ENCODE peak calls at places on chromosomes 2 and 18, in seven cellular contexts. L, X, J, M, D, R and G are unnamed samples.

GRCh38 chr18:58881469-58881868 is 16.8 kb downstream of the ZNF532 start:
- DNase-seq in L (no peak), X (no peak), J (no peak), M (no peak), D (no peak), R (no peak), G (no peak)

GRCh38 chr2:24456610-24457556 is 34.2 kb upstream of the NCOA1 start:
- DNase-seq in L (peak), X (no peak), J (peak), M (no peak), D (no peak), R (peak), G (no peak)

GRCh38 chr2:3101016-3101703 is 276.5 kb downstream of the EIPR1 start:
- DNase-seq in L (no peak), X (peak), J (no peak), M (no peak), D (no peak), R (no peak), G (no peak)

GRCh38 chr2:219418155-219418569 is at the start of gene DES:
- DNase-seq in L (peak), X (no peak), J (no peak), M (no peak), D (no peak), R (no peak), G (no peak)

GRCh38 chr2:6053711-6054393 is 361.7 kb downstream of the SOX11 start:
- DNase-seq in L (no peak), X (no peak), J (no peak), M (no peak), D (no peak), R (no peak), G (no peak)

GRCh38 chr2:240965296-240965904 is 33.0 kb upstream of the SNED1 start:
- DNase-seq in L (no peak), X (peak), J (no peak), M (no peak), D (no peak), R (no peak), G (no peak)

GRCh38 chr2:71759056-71759455 is 305.7 kb downstream of the DYSF start:
- DNase-seq in L (peak), X (no peak), J (no peak), M (no peak), D (no peak), R (no peak), G (no peak)

GRCh38 chr18:44733069-44733753 is 52.5 kb downstream of the SETBP1 start:
- DNase-seq in L (peak), X (no peak), J (peak), M (no peak), D (no peak), R (peak), G (no peak)

GRCh38 chr18:1361931-1362330 is 457.3 kb downstream of the ADCYAP1 start:
- DNase-seq in L (no peak), X (no peak), J (no peak), M (no peak), D (no peak), R (no peak), G (no peak)

GRCh38 chr2:130759906-130760753 is 4.8 kb downstream of the AMER3 start:
- DNase-seq in L (peak), X (no peak), J (peak), M (no peak), D (no peak), R (peak), G (no peak)

GRCh38 chr2:129402076-129402475 is 577.4 kb upstream of the RAB6C start:
- DNase-seq in L (no peak), X (no peak), J (no peak), M (no peak), D (no peak), R (no peak), G (no peak)

GRCh38 chr2:45741451-45741850 is 90.0 kb downstream of the PRKCE start:
- DNase-seq in L (no peak), X (no peak), J (no peak), M (no peak), D (no peak), R (peak), G (no peak)

GRCh38 chr2:235675678-235676535 is 182.1 kb downstream of the AGAP1 start:
- DNase-seq in L (peak), X (no peak), J (peak), M (no peak), D (no peak), R (peak), G (no peak)

GRCh38 chr2:156339110-156339847 is 6.8 kb upstream of the NR4A2 start:
- DNase-seq in L (no peak), X (no peak), J (no peak), M (no peak), D (no peak), R (no peak), G (no peak)

GRCh38 chr18:2979871-2980606 is 32.9 kb downstream of the LPIN2 start:
- DNase-seq in L (no peak), X (no peak), J (no peak), M (no peak), D (no peak), R (peak), G (no peak)

GRCh38 chr2:162221064-162221463 is 22.2 kb downstream of the FAP start:
- DNase-seq in L (peak), X (peak), J (peak), M (peak), D (peak), R (peak), G (peak)

GRCh38 chr2:26088038-26088643 is 54.3 kb downstream of the RAB10 start:
- DNase-seq in L (no peak), X (no peak), J (no peak), M (no peak), D (no peak), R (peak), G (peak)

GRCh38 chr2:189348369-189348768 is 92.9 kb upstream of the WDR75 start:
- DNase-seq in L (no peak), X (no peak), J (peak), M (no peak), D (no peak), R (peak), G (no peak)

GRCh38 chr18:47724186-47724975 is 206.1 kb downstream of the SMAD2 start:
- DNase-seq in L (no peak), X (no peak), J (no peak), M (no peak), D (no peak), R (no peak), G (no peak)

GRCh38 chr18:77061946-77062517 is 70.6 kb downstream of the MBP start:
- DNase-seq in L (no peak), X (peak), J (no peak), M (no peak), D (no peak), R (no peak), G (no peak)

GRCh38 chr18:13366131-13366530 is 147.6 kb downstream of the LDLRAD4 start:
- DNase-seq in L (no peak), X (no peak), J (no peak), M (no peak), D (no peak), R (no peak), G (no peak)

GRCh38 chr2:83112863-83113262 is 1346.2 kb downstream of the SUCLG1 start:
- DNase-seq in L (peak), X (no peak), J (no peak), M (no peak), D (no peak), R (no peak), G (no peak)

GRCh38 chr18:62458346-62458745 is 64.5 kb upstream of the ZCCHC2 start:
- DNase-seq in L (no peak), X (no peak), J (peak), M (no peak), D (no peak), R (no peak), G (no peak)
- TF ChIP-seq CTCF in L (no peak), X (no peak), J (no peak), M (no peak), D (peak), R (no peak), G (no peak)

DNA sequence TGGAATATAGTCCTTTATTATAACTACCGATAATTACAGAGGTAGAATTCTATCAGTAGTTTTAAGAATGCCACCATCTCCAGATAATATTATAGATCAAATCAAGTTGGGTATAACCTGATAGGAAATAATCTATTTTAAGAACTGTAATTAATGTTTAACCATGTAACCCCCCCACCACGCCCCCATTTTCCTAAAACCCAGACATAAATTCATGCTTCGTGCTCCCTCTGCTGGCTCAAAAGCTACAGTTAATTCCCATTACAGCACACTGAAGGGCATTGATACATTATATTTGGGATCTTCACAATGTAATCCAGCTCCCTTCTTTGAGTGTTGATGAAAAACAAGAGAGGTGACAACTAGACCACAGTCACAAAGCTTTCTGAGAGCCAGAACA is 228.0 kb upstream of the SMAD7 start:
- DNase-seq in L (no peak), X (no peak), J (no peak), M (no peak), D (no peak), R (peak), G (no peak)
- TF ChIP-seq CTCF in L (peak), X (no peak), J (peak), M (peak), D (peak), R (peak), G (peak)

DNA sequence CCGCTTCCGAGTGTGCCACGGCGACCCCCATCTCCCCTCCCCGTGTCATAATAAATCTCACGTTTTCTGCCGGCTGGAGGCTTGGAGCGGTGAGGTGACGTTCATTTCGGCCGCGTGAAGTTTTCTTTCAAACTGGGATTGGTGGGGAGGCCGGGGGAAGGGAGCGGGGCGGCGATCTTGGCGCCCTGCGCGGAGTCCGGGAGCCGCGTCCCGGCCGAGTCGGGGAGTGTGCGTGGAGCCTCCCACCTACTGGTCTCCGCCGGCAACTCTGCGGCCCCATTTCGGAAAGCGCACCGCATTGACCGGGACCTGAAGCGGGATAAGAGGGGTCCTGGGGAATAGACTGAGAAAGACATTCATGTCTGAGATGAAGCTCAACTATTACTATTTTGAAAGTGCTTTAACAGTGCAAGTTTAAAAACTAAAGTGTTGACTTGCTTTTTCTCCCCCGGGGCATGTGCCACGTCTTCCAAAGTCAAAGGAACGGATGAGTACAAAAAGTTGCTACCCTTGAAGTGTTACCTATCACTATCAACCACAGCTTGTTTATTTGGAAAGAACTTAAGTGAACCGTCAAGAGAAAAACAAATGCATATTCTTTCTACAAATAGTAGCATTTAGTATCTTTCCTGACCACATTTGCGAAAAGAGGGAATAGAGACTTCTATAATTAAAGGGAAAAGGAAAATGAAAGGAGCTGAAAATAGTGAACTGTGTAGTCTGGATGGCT is 818 bp upstream of the IKZF2 start:
- DNase-seq in L (peak), X (peak), J (peak), M (peak), D (no peak), R (peak), G (no peak)
- TF ChIP-seq CTCF in L (peak), X (no peak), J (peak), M (no peak), D (no peak), R (peak), G (peak)

GRCh38 chr18:73150199-73150598 is 282.4 kb upstream of the NETO1 start:
- DNase-seq in L (no peak), X (no peak), J (no peak), M (no peak), D (no peak), R (no peak), G (no peak)
- TF ChIP-seq CTCF in L (no peak), X (no peak), J (no peak), M (no peak), D (no peak), R (no peak), G (no peak)

GRCh38 chr2:177264539-177265385 is at the start of gene NFE2L2:
- DNase-seq in L (peak), X (peak), J (peak), M (peak), D (peak), R (peak), G (peak)

GRCh38 chr2:177264209-177264538 is 353 bp downstream of the NFE2L2 start:
- DNase-seq in L (no peak), X (peak), J (no peak), M (no peak), D (no peak), R (peak), G (no peak)

GRCh38 chr2:177263451-177264208 is 897 bp downstream of the NFE2L2 start:
- DNase-seq in L (peak), X (peak), J (peak), M (peak), D (peak), R (peak), G (peak)

GRCh38 chr2:177265834-177266817 is 1.6 kb upstream of the NFE2L2 start:
- DNase-seq in L (peak), X (no peak), J (peak), M (no peak), D (no peak), R (no peak), G (no peak)

DNA sequence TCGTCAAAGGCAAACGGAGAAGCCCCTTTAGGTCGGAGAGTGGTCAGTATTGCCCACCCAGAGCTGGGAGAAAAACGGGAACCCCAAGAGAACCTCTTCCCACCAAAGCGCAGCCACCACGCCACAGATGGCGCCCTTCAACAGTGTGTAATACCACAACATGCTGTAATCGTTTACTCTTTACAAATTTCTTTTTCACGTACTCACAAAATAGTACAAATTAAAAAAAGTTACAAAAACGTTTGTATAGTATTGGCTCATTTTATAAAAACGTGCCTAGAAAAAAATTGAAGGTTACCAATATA is 811 bp upstream of the NFE2L2 start:
- DNase-seq in L (peak), X (no peak), J (no peak), M (peak), D (no peak), R (peak), G (no peak)
- TF ChIP-seq CTCF in L (peak), X (no peak), J (peak), M (peak), D (peak), R (peak), G (peak)

GRCh38 chr2:121596221-121597080 is 52.8 kb downstream of the CLASP1 start:
- DNase-seq in L (peak), X (peak), J (peak), M (no peak), D (no peak), R (peak), G (peak)
- TF ChIP-seq CTCF in L (peak), X (no peak), J (peak), M (no peak), D (peak), R (peak), G (peak)

GRCh38 chr2:134308474-134309385 is 54.9 kb downstream of the MGAT5 start:
- DNase-seq in L (no peak), X (no peak), J (no peak), M (no peak), D (no peak), R (no peak), G (no peak)

GRCh38 chr2:134312482-134312881 is 58.6 kb downstream of the MGAT5 start:
- DNase-seq in L (no peak), X (no peak), J (no peak), M (no peak), D (no peak), R (no peak), G (no peak)

GRCh38 chr2:134307334-134307733 is 53.5 kb downstream of the MGAT5 start:
- DNase-seq in L (no peak), X (no peak), J (no peak), M (no peak), D (no peak), R (no peak), G (no peak)

GRCh38 chr2:134314202-134314601 is 60.3 kb downstream of the MGAT5 start:
- DNase-seq in L (no peak), X (no peak), J (no peak), M (no peak), D (no peak), R (no peak), G (no peak)

DNA sequence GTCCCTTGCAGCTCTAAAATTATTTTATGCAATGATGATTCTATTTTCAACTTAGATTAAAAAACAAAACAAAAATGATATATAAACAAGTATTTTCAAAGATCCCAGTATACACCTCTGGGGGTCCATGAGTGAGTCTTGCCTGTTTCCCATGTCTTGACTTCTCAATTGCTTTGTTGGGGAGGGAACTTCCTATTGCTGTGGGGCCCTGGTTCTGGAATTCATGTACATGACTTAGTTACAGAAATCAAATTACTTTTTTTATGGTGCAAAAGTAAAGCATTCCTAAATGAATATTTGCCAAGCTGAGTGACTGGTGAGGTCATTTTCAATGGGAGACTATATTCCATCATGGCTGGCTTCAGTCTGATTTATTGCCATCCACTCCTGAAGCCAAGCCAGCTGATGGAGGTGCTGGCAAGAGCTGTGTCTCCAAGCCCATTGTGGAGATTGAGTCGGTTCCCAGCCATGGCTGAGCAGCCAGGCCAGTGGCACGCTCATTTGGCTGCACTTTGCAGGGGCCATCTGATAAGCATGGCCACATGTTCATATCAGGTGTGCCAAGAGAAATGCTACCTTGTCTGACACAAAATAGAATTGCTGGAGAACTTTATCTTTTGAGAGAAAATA is 56.7 kb downstream of the MGAT5 start:
- DNase-seq in L (peak), X (no peak), J (no peak), M (no peak), D (no peak), R (peak), G (no peak)
- TF ChIP-seq CTCF in L (no peak), X (no peak), J (no peak), M (no peak), D (no peak), R (no peak), G (no peak)

GRCh38 chr2:95314964-95315611 is 17.9 kb downstream of the KCNIP3 start:
- DNase-seq in L (peak), X (peak), J (peak), M (no peak), D (peak), R (peak), G (peak)

GRCh38 chr2:95317123-95317500 is 20.0 kb downstream of the KCNIP3 start:
- DNase-seq in L (peak), X (no peak), J (no peak), M (no peak), D (no peak), R (no peak), G (no peak)

GRCh38 chr2:95315801-95316411 is 18.8 kb downstream of the KCNIP3 start:
- DNase-seq in L (peak), X (peak), J (peak), M (no peak), D (no peak), R (peak), G (no peak)

GRCh38 chr2:95317665-95318425 is 20.7 kb downstream of the KCNIP3 start:
- DNase-seq in L (no peak), X (no peak), J (no peak), M (no peak), D (no peak), R (no peak), G (no peak)

GRCh38 chr2:95316466-95317122 is 19.4 kb downstream of the KCNIP3 start:
- DNase-seq in L (peak), X (peak), J (peak), M (no peak), D (no peak), R (peak), G (no peak)
- TF ChIP-seq CTCF in L (no peak), X (no peak), J (no peak), M (no peak), D (no peak), R (no peak), G (no peak)

GRCh38 chr2:38125830-38126229 is 49.9 kb upstream of the CYP1B1 start:
- DNase-seq in L (no peak), X (no peak), J (no peak), M (no peak), D (no peak), R (no peak), G (no peak)
- TF ChIP-seq CTCF in L (no peak), X (no peak), J (no peak), M (no peak), D (no peak), R (no peak), G (no peak)

GRCh38 chr2:18404708-18405107 is 155.7 kb downstream of the RDH14 start:
- DNase-seq in L (no peak), X (no peak), J (no peak), M (no peak), D (no peak), R (no peak), G (no peak)
- TF ChIP-seq CTCF in L (no peak), X (no peak), J (peak), M (no peak), D (peak), R (peak), G (no peak)